ENCODE peak calls at places on chromosomes 1 and 21, in five cellular contexts. A is adrenal gland, W is A549, G is endothelial cell of umbilical vein, Z is uterus. C is an unnamed sample.

GRCh38 chr1:36083635-36084501 is at the start of gene TEKT2:
- DNase-seq in A (peak), W (no peak), G (peak), Z (no peak), C (no peak)

GRCh38 chr1:78231477-78231876 is 185.7 kb downstream of the GIPC2 start:
- DNase-seq in A (no peak), W (no peak), G (no peak), Z (no peak), C (no peak)

GRCh38 chr1:13725714-13726175 is 25.8 kb downstream of the PRDM2 start:
- DNase-seq in A (peak), W (peak), G (peak), Z (no peak), C (no peak)

GRCh38 chr21:44263221-44263671 is 1.5 kb upstream of the DNMT3L start:
- DNase-seq in A (no peak), W (no peak), G (no peak), Z (no peak), C (no peak)

GRCh38 chr1:152034654-152035405 is 2.0 kb downstream of the S100A11 start:
- DNase-seq in A (no peak), W (peak), G (peak), Z (peak), C (peak)

GRCh38 chr1:247332215-247332900 is 691 bp upstream of the ZNF496 start:
- DNase-seq in A (peak), W (peak), G (peak), Z (peak), C (peak)

GRCh38 chr1:248822148-248823032 is 3.3 kb downstream of the SH3BP5L start:
- DNase-seq in A (no peak), W (no peak), G (no peak), Z (no peak), C (peak)

GRCh38 chr1:181099152-181100014 is 10.9 kb downstream of the IER5 start:
- DNase-seq in A (no peak), W (no peak), G (peak), Z (no peak), C (no peak)

GRCh38 chr1:39671793-39672550 is at the start of gene NT5C1A:
- DNase-seq in A (no peak), W (peak), G (no peak), Z (no peak), C (no peak)

GRCh38 chr21:17612565-17613241 is at the start of gene BTG3:
- DNase-seq in A (peak), W (peak), G (peak), Z (peak), C (peak)

GRCh38 chr1:109984190-109984455 is 442 bp upstream of the AHCYL1 start:
- DNase-seq in A (no peak), W (no peak), G (peak), Z (no peak), C (no peak)

GRCh38 chr1:170967042-170967910 is 31.9 kb downstream of the MROH9 start:
- DNase-seq in A (no peak), W (peak), G (peak), Z (no peak), C (no peak)

GRCh38 chr1:7583291-7584096 is 187.6 kb upstream of the VAMP3 start:
- DNase-seq in A (no peak), W (no peak), G (no peak), Z (no peak), C (no peak)

GRCh38 chr1:59164371-59164770 is 132.5 kb upstream of the FGGY start:
- DNase-seq in A (no peak), W (no peak), G (no peak), Z (no peak), C (no peak)

GRCh38 chr1:200131551-200132125 is 104.1 kb downstream of the NR5A2 start:
- DNase-seq in A (no peak), W (peak), G (peak), Z (no peak), C (no peak)

GRCh38 chr1:151846062-151846568 is 6.5 kb upstream of the C2CD4D start:
- DNase-seq in A (no peak), W (peak), G (peak), Z (no peak), C (no peak)

GRCh38 chr1:116915182-116915611 is 5.5 kb downstream of the PTGFRN start:
- DNase-seq in A (peak), W (no peak), G (no peak), Z (peak), C (no peak)

GRCh38 chr1:2181752-2182151 is 12.8 kb downstream of the FAAP20 start:
- DNase-seq in A (no peak), W (no peak), G (no peak), Z (no peak), C (no peak)

GRCh38 chr1:12398479-12398878 is 168.6 kb downstream of the VPS13D start:
- DNase-seq in A (no peak), W (no peak), G (no peak), Z (no peak), C (no peak)

GRCh38 chr1:185257947-185258203 is 59.2 kb downstream of the IVNS1ABP start:
- DNase-seq in A (no peak), W (no peak), G (no peak), Z (no peak), C (no peak)

GRCh38 chr1:227391871-227392270 is 73.6 kb upstream of the CDC42BPA start:
- DNase-seq in A (no peak), W (no peak), G (peak), Z (no peak), C (no peak)

GRCh38 chr1:245153645-245154428 is 948 bp upstream of the KIF26B start:
- DNase-seq in A (no peak), W (peak), G (peak), Z (no peak), C (peak)

GRCh38 chr1:19892628-19893168 is 10.5 kb downstream of the OTUD3 start:
- DNase-seq in A (no peak), W (no peak), G (peak), Z (no peak), C (no peak)

GRCh38 chr1:115199416-115200132 is 110.3 kb upstream of the TSPAN2 start:
- DNase-seq in A (no peak), W (no peak), G (no peak), Z (no peak), C (no peak)

GRCh38 chr1:116278541-116278866 is 94.5 kb upstream of the ATP1A1 start:
- DNase-seq in A (no peak), W (no peak), G (no peak), Z (no peak), C (no peak)

GRCh38 chr21:32772281-32773047 is 909 bp upstream of the PAXBP1 start:
- DNase-seq in A (peak), W (peak), G (peak), Z (peak), C (peak)

GRCh38 chr1:63068626-63069025 is 253.7 kb upstream of the FOXD3 start:
- DNase-seq in A (no peak), W (no peak), G (no peak), Z (no peak), C (no peak)

GRCh38 chr1:33349081-33349759 is 28.3 kb upstream of the A3GALT2 start:
- DNase-seq in A (peak), W (peak), G (peak), Z (peak), C (no peak)

GRCh38 chr1:17588048-17588781 is 48.7 kb downstream of the ARHGEF10L start:
- DNase-seq in A (no peak), W (no peak), G (no peak), Z (no peak), C (no peak)
- TF ChIP-seq POLR2A in A (no peak), W (no peak), G (no peak), Z (no peak), C (no peak)

GRCh38 chr1:41919131-41919530 is 409 bp upstream of the HIVEP3 start:
- DNase-seq in A (no peak), W (no peak), G (no peak), Z (no peak), C (no peak)
- H3K4me3 ChIP-seq in A (peak), W (no peak), G (no peak), Z (no peak), C (no peak)

DNA sequence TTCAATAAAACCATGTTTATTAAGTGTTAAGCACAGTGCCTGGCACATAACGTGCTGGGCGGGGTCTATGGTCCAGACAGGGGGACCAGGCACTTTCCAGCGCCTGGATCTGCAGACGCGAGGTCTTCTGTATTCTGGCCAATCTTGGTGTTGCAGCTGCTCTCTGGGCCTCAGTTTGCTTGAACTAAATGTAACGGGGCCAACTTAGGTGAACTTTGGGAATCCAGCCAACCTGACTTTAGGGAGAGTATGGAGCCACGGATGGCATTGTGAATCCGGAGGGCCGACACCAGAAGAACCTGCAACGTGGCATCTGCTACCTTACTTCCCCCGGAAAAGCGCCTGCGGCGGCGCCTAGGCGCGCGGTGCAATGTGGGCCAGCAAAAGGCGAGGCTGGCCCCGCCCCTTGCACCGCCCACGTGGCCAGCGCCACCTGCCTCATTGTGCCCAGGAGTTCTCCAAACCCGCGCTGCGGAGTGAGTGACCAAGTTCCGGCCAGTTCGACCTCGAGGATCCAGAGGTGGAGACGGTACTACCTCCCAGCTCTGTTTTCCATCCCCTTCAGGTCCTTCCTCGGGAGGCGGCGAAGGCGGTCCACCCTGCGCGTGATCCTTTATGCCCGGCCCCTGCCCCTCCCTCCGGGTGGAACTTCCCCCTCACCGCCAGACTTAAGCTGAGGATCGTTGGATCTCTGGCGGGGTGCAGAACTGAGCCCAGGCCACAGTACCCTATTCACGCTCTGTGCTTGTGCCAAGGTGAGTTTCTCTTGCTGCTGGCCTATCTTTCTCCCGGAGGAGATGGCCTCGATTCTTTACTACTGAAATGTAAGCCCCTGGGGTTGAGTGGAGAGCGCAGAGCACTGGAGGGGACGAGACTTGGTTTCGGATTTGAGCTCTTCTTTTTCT is at the start of gene AKR1A1:
- DNase-seq in A (peak), W (peak), G (peak), Z (peak), C (peak)
- TF ChIP-seq POLR2A in A (peak), W (peak), G (peak), Z (peak), C (no peak)

GRCh38 chr1:156583821-156584622 is 4.5 kb downstream of the TTC24 start:
- DNase-seq in A (peak), W (peak), G (peak), Z (peak), C (peak)
- H3K4me3 ChIP-seq in A (no peak), W (no peak), G (no peak), Z (no peak), C (no peak)

GRCh38 chr1:86991549-86992186 is 77.2 kb downstream of the HS2ST1 start:
- DNase-seq in A (no peak), W (no peak), G (no peak), Z (no peak), C (no peak)
- TF ChIP-seq POLR2A in A (no peak), W (no peak), G (no peak), Z (no peak), C (no peak)

GRCh38 chr1:23524163-23524562 is 6.9 kb downstream of the E2F2 start:
- DNase-seq in A (no peak), W (no peak), G (no peak), Z (no peak), C (no peak)

GRCh38 chr1:23525558-23526174 is 5.4 kb downstream of the E2F2 start:
- DNase-seq in A (no peak), W (no peak), G (no peak), Z (no peak), C (no peak)

GRCh38 chr1:23524716-23525401 is 6.2 kb downstream of the E2F2 start:
- DNase-seq in A (no peak), W (no peak), G (no peak), Z (no peak), C (no peak)

GRCh38 chr1:23521588-23521987 is 9.4 kb downstream of the E2F2 start:
- DNase-seq in A (no peak), W (peak), G (no peak), Z (no peak), C (no peak)

GRCh38 chr1:23522244-23523013 is 8.6 kb downstream of the E2F2 start:
- DNase-seq in A (no peak), W (no peak), G (no peak), Z (no peak), C (no peak)
- H3K4me3 ChIP-seq in A (no peak), W (no peak), G (no peak), Z (no peak), C (no peak)

GRCh38 chr1:30109853-30110252 is 613.5 kb downstream of the MATN1 start:
- DNase-seq in A (no peak), W (no peak), G (no peak), Z (peak), C (no peak)
- TF ChIP-seq POLR2A in A (peak), W (no peak), G (no peak), Z (no peak), C (no peak)

DNA sequence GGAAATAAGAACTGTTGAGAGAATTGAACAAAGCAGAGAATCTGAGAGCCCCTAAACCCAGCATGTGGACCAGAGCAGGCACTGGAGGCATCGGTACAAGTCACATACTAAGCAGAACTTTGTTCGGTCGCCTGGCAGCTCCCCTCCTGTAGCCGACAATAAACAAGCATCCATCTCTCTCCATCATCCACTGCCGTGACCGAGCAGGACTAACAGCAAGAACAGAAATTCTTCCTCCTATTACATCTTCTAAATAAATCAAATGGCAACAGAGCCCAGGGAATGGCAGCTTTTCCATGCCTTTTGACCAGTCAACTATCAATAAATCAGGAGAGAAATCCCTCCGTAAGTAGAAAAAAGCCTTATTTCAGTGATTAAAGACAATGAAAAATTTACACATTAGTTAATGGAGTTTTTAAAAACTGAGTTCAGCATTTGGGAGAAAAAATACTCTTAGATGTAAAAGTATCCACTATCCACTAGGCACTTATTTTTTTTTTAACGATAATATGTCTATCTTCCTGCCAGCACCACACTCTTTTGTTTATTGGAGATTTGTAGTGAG is 36.5 kb downstream of the PTPN14 start:
- DNase-seq in A (no peak), W (no peak), G (no peak), Z (no peak), C (no peak)
- H3K4me3 ChIP-seq in A (no peak), W (no peak), G (no peak), Z (no peak), C (no peak)

GRCh38 chr21:38913120-38913975 is 107.6 kb downstream of the ETS2 start:
- DNase-seq in A (peak), W (peak), G (peak), Z (peak), C (peak)
- TF ChIP-seq POLR2A in A (no peak), W (no peak), G (no peak), Z (no peak), C (no peak)

GRCh38 chr1:42260376-42261078 is 74.5 kb downstream of the FOXJ3 start:
- DNase-seq in A (no peak), W (no peak), G (no peak), Z (no peak), C (no peak)
- H3K4me3 ChIP-seq in A (no peak), W (no peak), G (no peak), Z (no peak), C (no peak)